ENCODE peak calls at places on chromosomes 2 and 18, in nine cellular contexts. D is cardiac septum; M is activated CD4-positive, alpha-beta T cell treated with anti-CD3 and anti-CD28 coated beads, Interleukin-2, amount 50 U/mL, for 4 hours; L is stimulated activated CD4-positive, alpha-beta T cell treated with anti-CD3 and anti-CD28 coated beads, Interleukin-15, amount 100 ng/mL, for 24 hours; Y is stimulated activated CD8-positive, alpha-beta memory T cell treated with anti-CD3 and anti-CD28 coated beads, Interleukin-12 subunit alpha, Interleukin-12 subunit beta, amount 100 ng/mL, for 4 hours; B is A172; Q is astrocyte of the spinal cord; H is T1000; W is ELF-1. P is an unnamed sample.

GRCh38 chr2:12436483-12436882 is 280.3 kb upstream of the TRIB2 start:
- DNase-seq in D (no peak), W (no peak), B (no peak), Q (no peak), L (no peak), H (no peak), Y (no peak), M (no peak), P (no peak)

GRCh38 chr2:169868951-169869350 is 41.7 kb downstream of the UBR3 start:
- DNase-seq in B (no peak), Y (no peak), L (no peak), H (no peak), M (no peak), W (no peak), D (no peak), Q (no peak), P (no peak)

GRCh38 chr18:4125939-4126250 is 329.2 kb downstream of the DLGAP1 start:
- DNase-seq in M (no peak), B (no peak), D (no peak), W (no peak), L (no peak), Y (no peak), H (no peak), Q (no peak), P (no peak)

GRCh38 chr2:160293401-160293911 is 93.4 kb upstream of the ITGB6 start:
- DNase-seq in Y (no peak), W (peak), M (no peak), Q (peak), B (peak), H (peak), L (no peak), D (no peak), P (peak)

GRCh38 chr2:16259010-16259409 is 318.7 kb downstream of the MYCN start:
- DNase-seq in M (no peak), B (no peak), Y (no peak), L (no peak), D (no peak), H (no peak), Q (no peak), W (no peak), P (no peak)

GRCh38 chr2:65778126-65778525 is 345.7 kb upstream of the SPRED2 start:
- DNase-seq in M (no peak), H (no peak), Q (no peak), Y (no peak), L (no peak), B (peak), D (no peak), W (peak), P (no peak)

GRCh38 chr2:3179626-3180025 is 198.0 kb downstream of the EIPR1 start:
- DNase-seq in B (no peak), L (no peak), D (no peak), Y (no peak), Q (no peak), W (no peak), M (no peak), H (no peak), P (no peak)

GRCh38 chr2:111052621-111053020 is 68.1 kb upstream of the BCL2L11 start:
- DNase-seq in B (no peak), W (no peak), L (no peak), Q (no peak), M (no peak), Y (no peak), H (no peak), D (no peak), P (no peak)

GRCh38 chr2:105915005-105915558 is 170.4 kb downstream of the NCK2 start:
- DNase-seq in B (no peak), M (no peak), Q (peak), Y (no peak), L (no peak), H (no peak), D (no peak), W (no peak), P (no peak)

GRCh38 chr2:66701656-66702055 is 266.7 kb downstream of the MEIS1 start:
- DNase-seq in W (no peak), Y (no peak), B (no peak), H (no peak), M (no peak), L (no peak), D (no peak), Q (no peak), P (no peak)

GRCh38 chr18:62954341-62954740 is 239.0 kb downstream of the PHLPP1 start:
- DNase-seq in H (no peak), Y (no peak), M (no peak), B (no peak), W (no peak), Q (peak), L (no peak), D (no peak), P (no peak)

GRCh38 chr18:27627927-27628326 is 442.8 kb upstream of the CHST9 start:
- DNase-seq in L (no peak), D (no peak), B (no peak), M (no peak), Q (no peak), Y (no peak), W (no peak), H (no peak), P (no peak)

GRCh38 chr2:133062946-133063345 is 392.9 kb upstream of the LYPD1 start:
- DNase-seq in M (no peak), L (no peak), H (no peak), W (no peak), Y (no peak), Q (no peak), B (no peak), D (no peak), P (no peak)

GRCh38 chr2:69113627-69114026 is 100.6 kb downstream of the ANTXR1 start:
- DNase-seq in L (no peak), M (no peak), D (no peak), Q (no peak), W (no peak), B (no peak), Y (no peak), H (no peak), P (no peak)

GRCh38 chr2:86023366-86023712 is 82.3 kb downstream of the POLR1A start:
- DNase-seq in Y (no peak), L (no peak), Q (no peak), D (no peak), W (no peak), H (no peak), B (no peak), M (no peak), P (no peak)

GRCh38 chr18:23861326-23861725 is 153.2 kb upstream of the TTC39C start:
- DNase-seq in Q (no peak), Y (no peak), M (no peak), H (no peak), D (no peak), L (no peak), W (no peak), B (no peak), P (no peak)

GRCh38 chr2:120442541-120442922 is 96.6 kb downstream of the INHBB start:
- DNase-seq in Q (no peak), H (no peak), Y (no peak), D (no peak), W (no peak), B (no peak), L (no peak), M (no peak), P (no peak)

GRCh38 chr2:222298311-222299150 is at the start of gene PAX3:
- DNase-seq in Y (no peak), H (no peak), L (no peak), W (peak), M (no peak), Q (peak), D (no peak), B (no peak), P (peak)

GRCh38 chr2:42052702-42053481 is 5.1 kb downstream of the PKDCC start:
- DNase-seq in Q (peak), D (no peak), H (no peak), B (no peak), L (no peak), W (peak), Y (no peak), M (no peak), P (no peak)

GRCh38 chr18:22560283-22560627 is 142.5 kb upstream of the CTAGE1 start:
- DNase-seq in H (no peak), Q (no peak), L (no peak), Y (no peak), W (no peak), B (no peak), M (no peak), D (no peak), P (no peak)

GRCh38 chr2:232795920-232796319 is 19.6 kb upstream of the KCNJ13 start:
- DNase-seq in B (no peak), L (no peak), H (no peak), Y (no peak), M (no peak), Q (no peak), W (no peak), D (no peak), P (peak)

GRCh38 chr2:195945056-195945455 is 123.6 kb downstream of the DNAH7 start:
- DNase-seq in H (no peak), Q (no peak), B (no peak), W (no peak), M (no peak), D (no peak), L (no peak), Y (no peak), P (no peak)

GRCh38 chr2:10397878-10398277 is 50.2 kb downstream of the ODC1 start:
- DNase-seq in L (no peak), D (no peak), Y (no peak), H (no peak), B (no peak), W (no peak), Q (no peak), M (no peak), P (no peak)

GRCh38 chr2:40401896-40402295 is 50.0 kb downstream of the SLC8A1 start:
- DNase-seq in B (peak), W (no peak), H (peak), Y (no peak), D (no peak), M (no peak), L (peak), Q (peak), P (peak)

GRCh38 chr2:38010995-38011394 is 65.0 kb downstream of the CYP1B1 start:
- DNase-seq in Q (no peak), H (no peak), L (no peak), D (no peak), Y (no peak), W (no peak), M (no peak), B (no peak), P (no peak)

GRCh38 chr2:199485732-199486335 is 28.1 kb upstream of the SATB2 start:
- DNase-seq in B (peak), Y (no peak), H (peak), M (no peak), D (no peak), L (peak), Q (peak), W (peak), P (peak)

GRCh38 chr2:75705921-75706320 is 4.8 kb downstream of the GCFC2 start:
- DNase-seq in L (no peak), H (no peak), M (no peak), W (no peak), B (no peak), Q (peak), D (no peak), Y (no peak), P (no peak)

GRCh38 chr2:100606740-100607343 is 44.0 kb downstream of the PDCL3 start:
- DNase-seq in Y (no peak), W (peak), Q (peak), B (peak), H (no peak), M (peak), L (peak), D (no peak), P (peak)

GRCh38 chr2:32910883-32911598 is 35.7 kb upstream of the LTBP1 start:
- DNase-seq in L (no peak), W (no peak), Q (peak), M (no peak), D (no peak), H (no peak), Y (no peak), B (no peak), P (no peak)

GRCh38 chr2:70111752-70112591 is 24.7 kb downstream of the PCBP1 start:
- DNase-seq in Y (no peak), D (no peak), L (no peak), M (no peak), Q (peak), H (no peak), W (peak), B (no peak), P (peak)

GRCh38 chr18:33817096-33817495 is 239.1 kb downstream of the ASXL3 start:
- DNase-seq in M (no peak), Q (peak), D (no peak), L (no peak), B (no peak), Y (no peak), W (peak), H (peak), P (no peak)

GRCh38 chr2:58853420-58853819 is 612.3 kb upstream of the FANCL start:
- DNase-seq in L (no peak), B (no peak), W (no peak), H (no peak), D (no peak), Y (no peak), Q (no peak), M (no peak), P (no peak)

GRCh38 chr18:48541026-48541746 is 2.4 kb downstream of the CTIF start:
- DNase-seq in Y (peak), D (peak), Q (peak), H (peak), B (peak), W (peak), M (no peak), L (peak), P (peak)

GRCh38 chr2:44186800-44187199 is 18.1 kb downstream of the PPM1B start:
- DNase-seq in H (no peak), W (no peak), L (no peak), Q (no peak), M (no peak), B (no peak), Y (no peak), D (no peak), P (peak)

GRCh38 chr2:112073875-112074274 is 18.8 kb downstream of the TMEM87B start:
- DNase-seq in B (peak), W (no peak), H (no peak), M (no peak), Q (no peak), L (no peak), D (no peak), Y (no peak), P (no peak)

GRCh38 chr2:212766921-212767320 is 228.3 kb upstream of the ERBB4 start:
- DNase-seq in H (no peak), D (no peak), L (no peak), M (no peak), B (no peak), W (no peak), Q (no peak), Y (no peak), P (no peak)

GRCh38 chr2:13542642-13543041 is 825.9 kb downstream of the TRIB2 start:
- DNase-seq in M (no peak), Q (no peak), W (no peak), D (no peak), B (no peak), Y (no peak), H (no peak), L (no peak), P (no peak)

GRCh38 chr2:29628882-29629281 is 292.5 kb downstream of the ALK start:
- DNase-seq in H (no peak), M (no peak), Q (peak), L (no peak), W (no peak), D (no peak), B (no peak), Y (no peak), P (no peak)